ENCODE peak calls at places on chromosome 12, in eight cellular contexts. U is GM04504; T is Daoy; R is GOT3; F is GM04503; S is neural crest cell; E is stimulated activated CD8-positive, alpha-beta memory T cell treated with anti-CD3 and anti-CD28 coated beads, Interleukin-4, amount 100 ng/mL, for 4 hours; Y is suprapubic skin. H is an unnamed sample.

GRCh38 chr12:101608301-101609133 is 13.7 kb downstream of the MYBPC1 start:
- DNase-seq in S (no peak), F (no peak), T (no peak), E (no peak), U (no peak), R (no peak), Y (no peak), H (no peak)

GRCh38 chr12:76275511-76276093 is 72.6 kb downstream of the BBS10 start:
- DNase-seq in S (no peak), F (no peak), E (no peak), T (no peak), U (no peak), Y (no peak), R (no peak), H (no peak)

GRCh38 chr12:100545092-100545491 is 28.4 kb upstream of the GAS2L3 start:
- DNase-seq in U (no peak), Y (no peak), R (no peak), F (no peak), E (no peak), S (no peak), T (peak), H (no peak)

GRCh38 chr12:46944104-46944503 is 118.3 kb upstream of the SLC38A4 start:
- DNase-seq in S (no peak), R (no peak), U (no peak), E (no peak), Y (no peak), T (peak), F (no peak), H (no peak)

GRCh38 chr12:58433969-58434368 is 486.3 kb downstream of the LRIG3 start:
- DNase-seq in S (no peak), U (no peak), E (no peak), F (no peak), R (no peak), T (peak), Y (no peak), H (no peak)

GRCh38 chr12:80269953-80270552 is 170.7 kb downstream of the OTOGL start:
- DNase-seq in R (no peak), T (peak), Y (no peak), S (peak), F (no peak), U (no peak), E (no peak), H (peak)

GRCh38 chr12:11839093-11839641 is 189.7 kb downstream of the ETV6 start:
- DNase-seq in E (no peak), F (no peak), S (no peak), U (no peak), R (no peak), Y (no peak), T (peak), H (peak)

GRCh38 chr12:49887536-49888401 is 15.9 kb downstream of the FAIM2 start:
- DNase-seq in F (no peak), S (no peak), U (no peak), E (no peak), Y (no peak), R (no peak), T (no peak), H (no peak)

GRCh38 chr12:21502164-21502496 is 541 bp downstream of the GOLT1B start:
- DNase-seq in Y (no peak), S (no peak), U (peak), E (peak), R (no peak), T (peak), F (no peak), H (peak)

GRCh38 chr12:70121562-70121961 is 121.7 kb upstream of the CNOT2 start:
- DNase-seq in F (no peak), Y (no peak), U (no peak), S (no peak), T (no peak), E (no peak), R (no peak), H (no peak)